ENCODE peak calls at places on chromosomes 16 and 17, in eight cellular contexts. C, W, I, B, N, R, D and H are unnamed samples.

GRCh38 chr17:27423651-27424050 is 32.6 kb upstream of the KSR1 start:
- DNase-seq in C (no peak), W (no peak), I (no peak), B (no peak), N (no peak), R (no peak), D (no peak), H (no peak)

GRCh38 chr17:69854381-69854780 is 220.6 kb upstream of the KCNJ16 start:
- DNase-seq in C (no peak), W (no peak), I (no peak), B (no peak), N (no peak), R (no peak), D (no peak), H (no peak)

GRCh38 chr16:65624696-65625095 is 502.8 kb upstream of the CDH11 start:
- DNase-seq in C (no peak), W (no peak), I (no peak), B (no peak), N (no peak), R (no peak), D (no peak), H (no peak)

GRCh38 chr16:84175351-84176081 is 11.3 kb downstream of the TAF1C start:
- DNase-seq in C (no peak), W (peak), I (no peak), B (no peak), N (no peak), R (peak), D (peak), H (peak)

GRCh38 chr16:71501562-71501961 is 12.4 kb upstream of the ZNF19 start:
- DNase-seq in C (no peak), W (peak), I (no peak), B (no peak), N (no peak), R (no peak), D (no peak), H (no peak)

GRCh38 chr16:77967054-77968035 is 55.0 kb upstream of the CLEC3A start:
- DNase-seq in C (no peak), W (no peak), I (no peak), B (no peak), N (no peak), R (no peak), D (no peak), H (peak)

GRCh38 chr17:58447039-58447975 is 30.0 kb upstream of the RNF43 start:
- DNase-seq in C (peak), W (peak), I (peak), B (no peak), N (no peak), R (peak), D (no peak), H (peak)

GRCh38 chr17:64694207-64694606 is 32.1 kb upstream of the SMURF2 start:
- DNase-seq in C (peak), W (peak), I (peak), B (no peak), N (peak), R (no peak), D (peak), H (no peak)

GRCh38 chr17:82301300-82301915 is 16.0 kb downstream of the CD7 start:
- DNase-seq in C (no peak), W (no peak), I (no peak), B (no peak), N (no peak), R (no peak), D (no peak), H (no peak)

GRCh38 chr17:74147436-74147835 is 56.0 kb upstream of the RPL38 start:
- DNase-seq in C (no peak), W (no peak), I (no peak), B (no peak), N (no peak), R (no peak), D (no peak), H (no peak)

GRCh38 chr17:29127840-29128239 is 52.4 kb downstream of the MYO18A start:
- DNase-seq in C (no peak), W (no peak), I (no peak), B (no peak), N (no peak), R (no peak), D (no peak), H (no peak)

GRCh38 chr17:65550758-65551157 is 10.7 kb downstream of the AXIN2 start:
- DNase-seq in C (no peak), W (no peak), I (no peak), B (no peak), N (no peak), R (no peak), D (no peak), H (no peak)

GRCh38 chr17:65678534-65678933 is 117.1 kb upstream of the AXIN2 start:
- DNase-seq in C (no peak), W (no peak), I (no peak), B (no peak), N (no peak), R (no peak), D (no peak), H (no peak)

GRCh38 chr16:9966569-9967157 is 215.6 kb downstream of the GRIN2A start:
- DNase-seq in C (no peak), W (no peak), I (no peak), B (no peak), N (no peak), R (no peak), D (no peak), H (no peak)

GRCh38 chr16:71709231-71709781 is 15.2 kb downstream of the PHLPP2 start:
- DNase-seq in C (no peak), W (no peak), I (no peak), B (no peak), N (no peak), R (peak), D (no peak), H (no peak)

GRCh38 chr17:46917041-46917440 is 5.9 kb upstream of the GOSR2 start:
- DNase-seq in C (no peak), W (no peak), I (no peak), B (no peak), N (no peak), R (no peak), D (no peak), H (no peak)

GRCh38 chr17:68600881-68601564 is at the start of gene FAM20A:
- DNase-seq in C (no peak), W (peak), I (peak), B (no peak), N (no peak), R (no peak), D (no peak), H (no peak)

GRCh38 chr17:78665385-78665951 is 88.3 kb upstream of the DNAH17 start:
- DNase-seq in C (no peak), W (no peak), I (no peak), B (no peak), N (no peak), R (no peak), D (no peak), H (no peak)

GRCh38 chr17:31695456-31696090 is 163.5 kb downstream of the COPRS start:
- DNase-seq in C (no peak), W (no peak), I (no peak), B (no peak), N (no peak), R (no peak), D (no peak), H (no peak)

GRCh38 chr17:42428141-42428944 is 5.3 kb upstream of the CAVIN1 start:
- DNase-seq in C (peak), W (peak), I (peak), B (no peak), N (no peak), R (peak), D (peak), H (no peak)
- TF ChIP-seq POLR2A in C (no peak), W (no peak), I (no peak), B (no peak), N (no peak), R (no peak), D (no peak), H (no peak)

GRCh38 chr16:81936209-81936608 is 75.1 kb downstream of the SDR42E1 start:
- DNase-seq in C (no peak), W (no peak), I (no peak), B (no peak), N (no peak), R (no peak), D (no peak), H (peak)
- TF ChIP-seq POLR2A in C (no peak), W (no peak), I (no peak), B (no peak), N (no peak), R (no peak), D (no peak), H (no peak)

GRCh38 chr16:85750827-85751641 is at the start of gene C16orf74:
- DNase-seq in C (no peak), W (peak), I (peak), B (no peak), N (no peak), R (peak), D (no peak), H (no peak)
- TF ChIP-seq POLR2A in C (peak), W (no peak), I (no peak), B (no peak), N (no peak), R (no peak), D (no peak), H (no peak)

DNA sequence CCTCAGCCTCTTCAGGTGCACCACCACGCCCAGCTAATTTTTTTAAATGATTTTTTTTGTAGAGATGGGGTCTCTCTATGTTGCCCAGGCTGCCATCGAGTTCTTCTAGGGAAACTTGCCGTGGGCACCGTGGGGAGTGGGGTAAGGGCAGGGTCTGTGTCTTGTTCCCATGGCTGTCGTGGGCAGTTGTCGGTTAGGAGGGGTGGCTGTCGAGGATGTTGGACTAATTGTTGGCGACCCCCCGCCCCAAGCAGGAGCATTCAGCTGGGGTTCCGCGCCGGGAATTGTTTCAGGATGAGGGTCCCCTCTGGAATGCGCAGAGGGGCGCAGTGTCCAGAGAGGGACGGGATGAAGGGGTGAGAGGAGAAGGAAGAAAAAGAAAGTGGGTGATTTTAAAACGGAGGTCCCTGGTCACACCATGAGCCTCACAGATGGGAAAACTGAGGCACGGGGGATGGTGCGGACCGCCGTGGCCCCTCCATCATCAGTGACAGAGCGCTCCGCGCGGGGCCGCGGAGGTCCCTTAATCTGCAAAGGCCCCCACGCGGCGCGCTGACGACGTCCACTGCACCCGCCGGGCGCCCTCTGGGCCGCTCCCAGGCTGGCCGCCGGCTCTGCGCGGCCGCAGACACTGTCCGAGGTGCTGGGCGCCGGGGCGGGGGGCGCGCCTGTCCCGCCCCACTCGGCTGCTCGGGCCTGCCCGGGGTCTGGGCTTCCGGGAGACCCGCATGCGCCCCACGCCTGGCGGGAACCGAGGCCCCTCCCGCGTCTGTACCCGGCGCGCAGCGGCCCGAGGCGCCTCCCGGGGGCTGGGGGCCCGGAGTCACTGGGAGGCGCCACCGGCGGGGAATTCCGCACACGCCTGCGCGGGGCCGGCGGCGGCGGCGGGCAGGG is 763 bp upstream of the RNF213 start:
- DNase-seq in C (no peak), W (peak), I (peak), B (no peak), N (no peak), R (peak), D (peak), H (no peak)
- TF ChIP-seq POLR2A in C (peak), W (peak), I (peak), B (no peak), N (no peak), R (peak), D (peak), H (no peak)

GRCh38 chr17:13510062-13510461 is 91.7 kb downstream of the HS3ST3A1 start:
- DNase-seq in C (no peak), W (peak), I (no peak), B (no peak), N (no peak), R (peak), D (no peak), H (no peak)
- TF ChIP-seq POLR2A in C (no peak), W (no peak), I (no peak), B (no peak), N (no peak), R (no peak), D (no peak), H (no peak)